ENCODE peak calls at places on chromosomes 12 and 14, in four cellular contexts. L is GM06990, C is hippocampal formation, Z is GM20000. D is an unnamed sample.
A peak's percentile ranks its signal among the peaks of the same experiment; 100 is the strongest.

GRCh38 chr12:105025890-105026289 is 39.8 kb downstream of the NOPCHAP1 start:
- DNase-seq in L (no peak), C (no peak), Z (no peak), D (no peak)

GRCh38 chr12:74980510-74980909 is 229.1 kb downstream of the KCNC2 start:
- DNase-seq in L (no peak), C (no peak), Z (no peak), D (no peak)

GRCh38 chr12:131001493-131001892 is 47.8 kb downstream of the ADGRD1 start:
- DNase-seq in L (no peak), C (no peak), Z (no peak), D (no peak)

GRCh38 chr14:24483604-24484252 is 24.3 kb downstream of the CMA1 start:
- DNase-seq in L (no peak), C (no peak), Z (no peak), D (no peak)

GRCh38 chr12:80445083-80445482 is 1.0 kb downstream of the PTPRQ start:
- DNase-seq in L (no peak), C (no peak), Z (no peak), D (no peak)

GRCh38 chr14:37864861-37865718 is 269.7 kb downstream of the TTC6 start:
- DNase-seq in L (no peak), C (no peak), Z (no peak), D (no peak)

GRCh38 chr14:50677527-50678063 is 9.5 kb upstream of the SAV1 start:
- DNase-seq in L (no peak), C (no peak), Z (peak; percentile 38), D (peak; percentile 29)

GRCh38 chr14:41973178-41973577 is 366.5 kb downstream of the LRFN5 start:
- DNase-seq in L (no peak), C (no peak), Z (no peak), D (no peak)

GRCh38 chr12:78792052-78792698 is 72.4 kb upstream of the SYT1 start:
- DNase-seq in L (no peak), C (no peak), Z (no peak), D (no peak)